ENCODE peak calls at places on chromosomes 1 and 21, in five cellular contexts. One of them, this sample, is unnamed. For H3K27me3, the result is how much of the 10 kb centered on the place peaks cover.

GRCh38 chr1:6347641-6348487 is 45.7 kb downstream of the ACOT7 start:
- DNase-seq in neuronal stem cell: no peak
- DNase-seq in dorsolateral prefrontal cortex: no peak
- DNase-seq in GM23338: peak
- DNase-seq in cardiac muscle cell: peak
- DNase-seq in this sample: no peak

GRCh38 chr21:33951276-33952178 is 35.9 kb upstream of the ATP5PO start:
- DNase-seq in GM23338: no peak
- DNase-seq in cardiac muscle cell: peak
- DNase-seq in dorsolateral prefrontal cortex: no peak
- DNase-seq in neuronal stem cell: no peak
- DNase-seq in this sample: no peak

GRCh38 chr1:240701412-240701811 is 89.5 kb upstream of the GREM2 start:
- DNase-seq in GM23338: no peak
- DNase-seq in neuronal stem cell: no peak
- DNase-seq in dorsolateral prefrontal cortex: no peak
- DNase-seq in cardiac muscle cell: peak
- DNase-seq in this sample: peak

GRCh38 chr21:46124083-46124925 is 26.4 kb downstream of the COL6A2 start:
- DNase-seq in GM23338: no peak
- DNase-seq in neuronal stem cell: no peak
- DNase-seq in dorsolateral prefrontal cortex: peak
- DNase-seq in cardiac muscle cell: no peak
- DNase-seq in this sample: no peak

GRCh38 chr1:241827308-241827707 is 20.7 kb upstream of the EXO1 start:
- DNase-seq in GM23338: no peak
- DNase-seq in dorsolateral prefrontal cortex: no peak
- DNase-seq in cardiac muscle cell: no peak
- DNase-seq in neuronal stem cell: no peak
- DNase-seq in this sample: no peak

GRCh38 chr21:24160528-24160927 is 1446.8 kb downstream of the MRPL39 start:
- DNase-seq in cardiac muscle cell: no peak
- DNase-seq in neuronal stem cell: no peak
- DNase-seq in dorsolateral prefrontal cortex: no peak
- DNase-seq in GM23338: no peak
- DNase-seq in this sample: no peak

GRCh38 chr21:46151989-46152938 is 3.1 kb downstream of the FTCD start:
- DNase-seq in cardiac muscle cell: no peak
- DNase-seq in neuronal stem cell: no peak
- DNase-seq in GM23338: no peak
- DNase-seq in dorsolateral prefrontal cortex: peak
- DNase-seq in this sample: no peak

GRCh38 chr1:111204211-111204883 is 3.9 kb upstream of the DENND2D start:
- DNase-seq in dorsolateral prefrontal cortex: no peak
- DNase-seq in neuronal stem cell: no peak
- DNase-seq in GM23338: no peak
- DNase-seq in cardiac muscle cell: no peak
- DNase-seq in this sample: no peak

GRCh38 chr1:222523852-222524251 is 24.1 kb downstream of the HHIPL2 start:
- DNase-seq in dorsolateral prefrontal cortex: no peak
- DNase-seq in neuronal stem cell: no peak
- DNase-seq in GM23338: no peak
- DNase-seq in cardiac muscle cell: no peak
- DNase-seq in this sample: no peak

GRCh38 chr21:36211660-36212512 is 55.3 kb downstream of the DOP1B start:
- DNase-seq in dorsolateral prefrontal cortex: no peak
- DNase-seq in neuronal stem cell: no peak
- DNase-seq in GM23338: no peak
- DNase-seq in cardiac muscle cell: peak
- DNase-seq in this sample: peak

GRCh38 chr1:236875975-236876374 is 80.9 kb downstream of the MTR start:
- DNase-seq in neuronal stem cell: no peak
- DNase-seq in cardiac muscle cell: no peak
- DNase-seq in dorsolateral prefrontal cortex: no peak
- DNase-seq in GM23338: no peak
- DNase-seq in this sample: no peak

GRCh38 chr1:29706936-29707335 is 470.6 kb downstream of the PTPRU start:
- DNase-seq in dorsolateral prefrontal cortex: no peak
- DNase-seq in neuronal stem cell: peak
- DNase-seq in GM23338: peak
- DNase-seq in cardiac muscle cell: peak
- DNase-seq in this sample: no peak

GRCh38 chr1:115567431-115567830 is 74.3 kb upstream of the VANGL1 start:
- DNase-seq in cardiac muscle cell: no peak
- DNase-seq in dorsolateral prefrontal cortex: no peak
- DNase-seq in neuronal stem cell: no peak
- DNase-seq in GM23338: no peak
- DNase-seq in this sample: no peak

GRCh38 chr1:245380790-245381535 is 226.2 kb downstream of the KIF26B start:
- DNase-seq in GM23338: peak
- DNase-seq in cardiac muscle cell: no peak
- DNase-seq in neuronal stem cell: peak
- DNase-seq in dorsolateral prefrontal cortex: no peak
- DNase-seq in this sample: no peak

GRCh38 chr1:162632234-162632666 is at the start of gene DDR2:
- DNase-seq in GM23338: peak
- DNase-seq in neuronal stem cell: no peak
- DNase-seq in dorsolateral prefrontal cortex: no peak
- DNase-seq in cardiac muscle cell: peak
- DNase-seq in this sample: no peak

GRCh38 chr1:188668083-188668482 is 1809.6 kb downstream of the BRINP3 start:
- DNase-seq in cardiac muscle cell: no peak
- DNase-seq in GM23338: peak
- DNase-seq in dorsolateral prefrontal cortex: no peak
- DNase-seq in neuronal stem cell: no peak
- DNase-seq in this sample: no peak

GRCh38 chr1:1330366-1331067 is 563 bp upstream of the TAS1R3 start:
- DNase-seq in cardiac muscle cell: no peak
- DNase-seq in dorsolateral prefrontal cortex: no peak
- DNase-seq in neuronal stem cell: no peak
- DNase-seq in GM23338: no peak
- DNase-seq in this sample: no peak

GRCh38 chr1:193971595-193971994 is 785.2 kb upstream of the B3GALT2 start:
- DNase-seq in neuronal stem cell: no peak
- DNase-seq in cardiac muscle cell: peak
- DNase-seq in GM23338: no peak
- DNase-seq in dorsolateral prefrontal cortex: no peak
- DNase-seq in this sample: peak

GRCh38 chr1:116268211-116268610 is 104.8 kb upstream of the ATP1A1 start:
- DNase-seq in cardiac muscle cell: peak
- DNase-seq in GM23338: no peak
- DNase-seq in neuronal stem cell: no peak
- DNase-seq in dorsolateral prefrontal cortex: peak
- DNase-seq in this sample: no peak

GRCh38 chr1:184241446-184241845 is 145.4 kb upstream of the C1orf21 start:
- DNase-seq in dorsolateral prefrontal cortex: no peak
- DNase-seq in GM23338: no peak
- DNase-seq in neuronal stem cell: no peak
- DNase-seq in cardiac muscle cell: no peak
- DNase-seq in this sample: no peak

GRCh38 chr1:109059026-109059425 is 16.8 kb downstream of the TAF13 start:
- DNase-seq in cardiac muscle cell: no peak
- DNase-seq in GM23338: no peak
- DNase-seq in dorsolateral prefrontal cortex: no peak
- DNase-seq in neuronal stem cell: no peak
- DNase-seq in this sample: no peak

GRCh38 chr1:10612446-10613160 is 137.9 kb downstream of the PEX14 start:
- DNase-seq in GM23338: no peak
- DNase-seq in dorsolateral prefrontal cortex: no peak
- DNase-seq in neuronal stem cell: no peak
- DNase-seq in cardiac muscle cell: no peak
- DNase-seq in this sample: no peak

GRCh38 chr1:92877792-92878191 is 46.0 kb downstream of the RPL5 start:
- DNase-seq in dorsolateral prefrontal cortex: no peak
- DNase-seq in neuronal stem cell: no peak
- DNase-seq in GM23338: no peak
- DNase-seq in cardiac muscle cell: no peak
- DNase-seq in this sample: no peak

GRCh38 chr1:66401244-66401643 is 132.7 kb upstream of the SGIP1 start:
- DNase-seq in dorsolateral prefrontal cortex: no peak
- DNase-seq in GM23338: no peak
- DNase-seq in neuronal stem cell: no peak
- DNase-seq in cardiac muscle cell: no peak
- DNase-seq in this sample: peak

GRCh38 chr1:67711850-67712202 is 26.8 kb downstream of the GADD45A start:
- DNase-seq in dorsolateral prefrontal cortex: no peak
- DNase-seq in cardiac muscle cell: no peak
- DNase-seq in GM23338: no peak
- DNase-seq in neuronal stem cell: no peak
- DNase-seq in this sample: no peak

DNA sequence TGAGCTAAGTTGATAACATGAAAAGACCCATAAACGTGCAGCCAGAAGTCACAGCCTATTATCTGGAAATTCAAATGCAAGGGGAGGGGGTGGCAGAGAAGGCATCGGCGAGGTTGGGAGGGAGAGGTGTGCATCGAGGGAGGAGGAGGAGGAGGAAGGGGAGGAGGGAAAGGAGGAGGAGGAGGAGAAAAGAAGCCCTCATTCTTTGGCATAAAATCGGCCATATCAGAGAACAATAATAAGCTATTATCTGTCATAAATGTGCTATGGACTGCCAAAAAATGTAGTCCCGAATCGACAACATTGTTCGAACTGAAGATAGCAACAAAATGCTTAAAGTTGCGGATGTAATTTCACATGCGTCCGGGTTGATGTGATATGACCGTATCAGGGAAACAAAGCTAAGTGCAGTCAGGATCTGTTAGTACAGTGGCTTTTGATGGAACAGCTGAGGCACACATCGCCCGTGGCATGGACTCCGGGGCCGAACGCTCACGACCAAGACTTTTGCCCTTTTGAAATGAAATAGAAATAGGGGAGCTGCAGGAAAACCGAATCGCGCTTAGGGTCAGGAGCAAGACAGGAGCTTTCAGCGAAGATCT is 11.7 kb upstream of the BARHL2 start:
- DNase-seq in GM23338: peak
- DNase-seq in dorsolateral prefrontal cortex: no peak
- DNase-seq in neuronal stem cell: no peak
- DNase-seq in cardiac muscle cell: no peak
- DNase-seq in this sample: no peak
- H3K27me3 ChIP-seq in GM23338: half or more
- H3K27me3 ChIP-seq in dorsolateral prefrontal cortex: half or more
- H3K27me3 ChIP-seq in neuronal stem cell: half or more
- H3K27me3 ChIP-seq in cardiac muscle cell: half or more
- H3K27me3 ChIP-seq in this sample: half or more

DNA sequence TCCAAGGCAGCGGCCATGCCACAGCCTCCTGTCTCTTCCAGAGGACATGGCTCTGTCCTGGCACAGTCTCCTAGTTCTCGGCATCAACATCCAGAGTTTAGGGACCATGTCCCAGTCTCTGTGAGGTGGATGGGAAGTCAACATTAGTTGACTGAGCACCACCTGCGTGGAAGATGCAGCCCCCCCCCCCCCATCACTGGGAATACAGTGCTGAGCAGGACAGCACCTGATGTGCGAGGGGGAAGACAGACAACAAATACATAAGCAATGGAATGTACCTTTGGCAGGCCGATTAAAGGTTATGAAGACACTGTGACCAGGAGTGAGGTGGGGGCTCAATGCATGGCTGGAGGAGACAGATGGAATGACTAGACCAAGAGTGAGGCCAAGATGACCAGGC is 26.6 kb downstream of the KNCN start:
- DNase-seq in cardiac muscle cell: no peak
- DNase-seq in GM23338: no peak
- DNase-seq in dorsolateral prefrontal cortex: no peak
- DNase-seq in neuronal stem cell: no peak
- DNase-seq in this sample: no peak
- H3K27me3 ChIP-seq in cardiac muscle cell: half or more
- H3K27me3 ChIP-seq in GM23338: half or more
- H3K27me3 ChIP-seq in dorsolateral prefrontal cortex: under half
- H3K27me3 ChIP-seq in neuronal stem cell: half or more
- H3K27me3 ChIP-seq in this sample: under half

GRCh38 chr21:44933938-44934260 is 5.9 kb upstream of the SLX9 start:
- DNase-seq in dorsolateral prefrontal cortex: no peak
- DNase-seq in GM23338: no peak
- DNase-seq in neuronal stem cell: no peak
- DNase-seq in cardiac muscle cell: no peak
- DNase-seq in this sample: no peak

GRCh38 chr21:44933199-44933937 is 6.5 kb upstream of the SLX9 start:
- DNase-seq in dorsolateral prefrontal cortex: no peak
- DNase-seq in GM23338: no peak
- DNase-seq in neuronal stem cell: no peak
- DNase-seq in cardiac muscle cell: no peak
- DNase-seq in this sample: no peak

GRCh38 chr21:44934276-44934675 is 5.6 kb upstream of the SLX9 start:
- DNase-seq in GM23338: no peak
- DNase-seq in cardiac muscle cell: no peak
- DNase-seq in dorsolateral prefrontal cortex: no peak
- DNase-seq in neuronal stem cell: no peak
- DNase-seq in this sample: no peak

GRCh38 chr21:44934797-44935532 is 4.9 kb upstream of the SLX9 start:
- DNase-seq in dorsolateral prefrontal cortex: no peak
- DNase-seq in GM23338: no peak
- DNase-seq in cardiac muscle cell: no peak
- DNase-seq in neuronal stem cell: no peak
- DNase-seq in this sample: no peak

GRCh38 chr21:44935533-44935927 is 4.3 kb upstream of the SLX9 start:
- DNase-seq in dorsolateral prefrontal cortex: no peak
- DNase-seq in neuronal stem cell: no peak
- DNase-seq in cardiac muscle cell: no peak
- DNase-seq in GM23338: no peak
- DNase-seq in this sample: no peak
- H3K27me3 ChIP-seq in dorsolateral prefrontal cortex: under half
- H3K27me3 ChIP-seq in neuronal stem cell: under half
- H3K27me3 ChIP-seq in cardiac muscle cell: under half
- H3K27me3 ChIP-seq in GM23338: half or more
- H3K27me3 ChIP-seq in this sample: under half

DNA sequence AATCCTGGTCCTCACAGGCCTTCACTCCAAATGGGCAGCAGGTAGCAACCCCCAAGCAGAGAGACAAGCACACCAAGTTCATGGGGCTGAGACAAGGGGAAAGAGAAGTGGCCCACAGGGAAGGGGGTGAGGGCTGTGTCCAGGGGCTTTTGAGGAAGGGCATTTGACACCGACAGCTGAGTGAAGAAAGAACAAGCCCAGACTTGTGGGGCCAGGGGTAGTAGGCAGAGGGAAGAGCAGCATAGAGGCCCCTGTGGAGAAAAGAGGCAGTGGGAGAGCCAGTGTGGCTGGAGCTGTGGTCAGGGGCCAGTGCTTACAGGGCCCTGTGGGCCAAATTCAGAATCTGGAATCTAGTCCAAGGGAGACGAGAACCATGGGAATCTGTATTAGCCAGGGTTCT is 85.4 kb downstream of the IGSF21 start:
- DNase-seq in neuronal stem cell: no peak
- DNase-seq in dorsolateral prefrontal cortex: no peak
- DNase-seq in cardiac muscle cell: no peak
- DNase-seq in GM23338: no peak
- DNase-seq in this sample: no peak
- H3K27me3 ChIP-seq in neuronal stem cell: under half
- H3K27me3 ChIP-seq in dorsolateral prefrontal cortex: under half
- H3K27me3 ChIP-seq in cardiac muscle cell: half or more
- H3K27me3 ChIP-seq in GM23338: under half
- H3K27me3 ChIP-seq in this sample: under half

DNA sequence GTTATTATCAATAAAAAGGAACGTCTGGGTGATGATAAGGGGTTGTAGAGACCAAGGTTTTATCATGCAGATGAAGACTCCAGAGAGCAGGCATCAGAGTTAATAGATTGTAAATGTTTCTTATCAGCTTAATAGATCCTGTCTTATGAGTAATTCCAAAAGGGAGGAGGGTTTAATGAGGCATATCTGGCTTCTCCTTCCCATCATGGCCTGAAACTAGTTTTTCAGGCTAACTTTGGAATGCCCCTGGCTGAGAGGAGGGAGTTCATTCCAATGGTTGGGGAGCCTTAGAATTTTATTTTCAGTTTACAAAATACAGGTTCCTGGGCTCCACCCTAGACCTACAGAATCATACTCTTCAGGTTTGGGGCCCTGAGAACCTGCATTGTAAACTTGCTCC is 13.5 kb downstream of the PLA2G2D start:
- DNase-seq in neuronal stem cell: no peak
- DNase-seq in cardiac muscle cell: no peak
- DNase-seq in dorsolateral prefrontal cortex: no peak
- DNase-seq in GM23338: no peak
- DNase-seq in this sample: no peak
- H3K27me3 ChIP-seq in neuronal stem cell: under half
- H3K27me3 ChIP-seq in cardiac muscle cell: under half
- H3K27me3 ChIP-seq in dorsolateral prefrontal cortex: under half
- H3K27me3 ChIP-seq in GM23338: under half
- H3K27me3 ChIP-seq in this sample: under half